ENCODE peak calls at places on chromosomes 1 and 21, in four cellular contexts. One of them, this sample, is unnamed.

GRCh38 chr1:229431270-229432115 is 2.4 kb downstream of the ACTA1 start:
- DNase-seq in neuronal stem cell: no peak
- DNase-seq in H1: no peak
- DNase-seq in H9: no peak
- DNase-seq in this sample: no peak

GRCh38 chr1:185480545-185480944 is 163.5 kb upstream of the IVNS1ABP start:
- DNase-seq in neuronal stem cell: no peak
- DNase-seq in H1: no peak
- DNase-seq in H9: no peak
- DNase-seq in this sample: peak

GRCh38 chr1:61141288-61142044 is 59.1 kb downstream of the NFIA start:
- DNase-seq in neuronal stem cell: no peak
- DNase-seq in H1: no peak
- DNase-seq in H9: no peak
- DNase-seq in this sample: peak

GRCh38 chr1:235997916-235998315 is 67.0 kb downstream of the NID1 start:
- DNase-seq in neuronal stem cell: no peak
- DNase-seq in H1: no peak
- DNase-seq in H9: no peak
- DNase-seq in this sample: no peak

GRCh38 chr1:229947968-229948367 is 119.1 kb upstream of the GALNT2 start:
- DNase-seq in neuronal stem cell: no peak
- DNase-seq in H1: no peak
- DNase-seq in H9: no peak
- DNase-seq in this sample: no peak

GRCh38 chr1:220198186-220199005 is 73.9 kb downstream of the RAB3GAP2 start:
- DNase-seq in neuronal stem cell: no peak
- DNase-seq in H1: no peak
- DNase-seq in H9: no peak
- DNase-seq in this sample: no peak

GRCh38 chr1:71804140-71804539 is 478.2 kb downstream of the NEGR1 start:
- DNase-seq in neuronal stem cell: no peak
- DNase-seq in H1: no peak
- DNase-seq in H9: no peak
- DNase-seq in this sample: no peak

GRCh38 chr1:201538618-201539551 is at the start of gene NAV1:
- DNase-seq in neuronal stem cell: peak
- DNase-seq in H1: no peak
- DNase-seq in H9: peak
- DNase-seq in this sample: peak

GRCh38 chr1:11736746-11737639 is 1.1 kb downstream of the AGTRAP start:
- DNase-seq in neuronal stem cell: no peak
- DNase-seq in H1: no peak
- DNase-seq in H9: peak
- DNase-seq in this sample: peak
- H2AFZ ChIP-seq in neuronal stem cell: peak
- H2AFZ ChIP-seq in H1: no peak
- H2AFZ ChIP-seq in H9: no peak
- H2AFZ ChIP-seq in this sample: no peak

GRCh38 chr1:54345116-54345515 is 61.1 kb downstream of the SSBP3 start:
- DNase-seq in neuronal stem cell: no peak
- DNase-seq in H1: no peak
- DNase-seq in H9: no peak
- DNase-seq in this sample: no peak
- H2BK15ac ChIP-seq in neuronal stem cell: no peak
- H2BK15ac ChIP-seq in H1: no peak
- H2BK15ac ChIP-seq in H9: no peak
- H2BK15ac ChIP-seq in this sample: no peak

GRCh38 chr21:45290948-45291612 is 3.4 kb upstream of the POFUT2 start:
- DNase-seq in neuronal stem cell: no peak
- DNase-seq in H1: no peak
- DNase-seq in H9: no peak
- DNase-seq in this sample: peak

GRCh38 chr21:45288441-45288841 is 746 bp upstream of the POFUT2 start:
- DNase-seq in neuronal stem cell: no peak
- DNase-seq in H1: no peak
- DNase-seq in H9: peak
- DNase-seq in this sample: no peak

GRCh38 chr21:45289655-45290515 is 2.2 kb upstream of the POFUT2 start:
- DNase-seq in neuronal stem cell: no peak
- DNase-seq in H1: no peak
- DNase-seq in H9: peak
- DNase-seq in this sample: peak

GRCh38 chr21:45287438-45288391 is at the start of gene POFUT2:
- DNase-seq in neuronal stem cell: peak
- DNase-seq in H1: peak
- DNase-seq in H9: peak
- DNase-seq in this sample: peak

GRCh38 chr21:45289134-45289533 is 1.4 kb upstream of the POFUT2 start:
- DNase-seq in neuronal stem cell: no peak
- DNase-seq in H1: no peak
- DNase-seq in H9: no peak
- DNase-seq in this sample: no peak
- H2BK12ac ChIP-seq in neuronal stem cell: no peak
- H2BK12ac ChIP-seq in H1: no peak
- H2BK12ac ChIP-seq in H9: no peak
- H2BK12ac ChIP-seq in this sample: no peak

DNA sequence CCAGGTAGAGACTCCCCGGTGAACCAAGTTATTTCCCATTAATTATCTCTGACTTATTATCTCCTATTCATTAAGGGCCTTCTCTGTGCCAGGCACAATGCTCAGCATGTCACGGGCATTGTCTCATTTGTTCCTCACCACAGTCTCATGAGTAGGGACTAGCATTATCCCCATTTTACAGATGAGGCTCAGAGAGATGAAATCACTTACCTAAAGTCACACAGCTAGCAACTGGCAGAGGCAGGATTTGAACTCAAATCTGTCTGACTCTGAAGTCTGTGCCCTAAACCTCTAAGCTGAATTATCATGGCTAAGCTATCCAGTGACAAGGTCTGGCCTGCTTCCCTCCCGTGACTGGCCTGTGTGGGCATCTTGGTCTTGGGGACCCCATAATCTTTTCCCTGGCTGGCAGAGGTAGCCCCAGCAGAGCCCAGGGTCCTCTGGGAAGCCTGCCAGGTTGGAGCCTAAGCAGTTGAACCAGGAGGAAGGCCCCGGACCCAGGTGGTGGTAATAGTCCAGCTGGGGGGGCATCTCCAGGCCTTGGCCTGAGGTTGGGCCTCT is 4.5 kb downstream of the MAP7D1 start:
- DNase-seq in neuronal stem cell: no peak
- DNase-seq in H1: no peak
- DNase-seq in H9: no peak
- DNase-seq in this sample: no peak
- H2AFZ ChIP-seq in neuronal stem cell: no peak
- H2AFZ ChIP-seq in H1: no peak
- H2AFZ ChIP-seq in H9: no peak
- H2AFZ ChIP-seq in this sample: no peak

GRCh38 chr1:92924501-92924900 is 36.8 kb downstream of the DIPK1A start:
- DNase-seq in neuronal stem cell: no peak
- DNase-seq in H1: no peak
- DNase-seq in H9: no peak
- DNase-seq in this sample: peak
- H2BK15ac ChIP-seq in neuronal stem cell: no peak
- H2BK15ac ChIP-seq in H1: no peak
- H2BK15ac ChIP-seq in H9: no peak
- H2BK15ac ChIP-seq in this sample: no peak

GRCh38 chr21:46228345-46229051 is at the start of gene LSS:
- DNase-seq in neuronal stem cell: peak
- DNase-seq in H1: peak
- DNase-seq in H9: peak
- DNase-seq in this sample: peak
- H2BK12ac ChIP-seq in neuronal stem cell: peak
- H2BK12ac ChIP-seq in H1: peak
- H2BK12ac ChIP-seq in H9: no peak
- H2BK12ac ChIP-seq in this sample: peak

DNA sequence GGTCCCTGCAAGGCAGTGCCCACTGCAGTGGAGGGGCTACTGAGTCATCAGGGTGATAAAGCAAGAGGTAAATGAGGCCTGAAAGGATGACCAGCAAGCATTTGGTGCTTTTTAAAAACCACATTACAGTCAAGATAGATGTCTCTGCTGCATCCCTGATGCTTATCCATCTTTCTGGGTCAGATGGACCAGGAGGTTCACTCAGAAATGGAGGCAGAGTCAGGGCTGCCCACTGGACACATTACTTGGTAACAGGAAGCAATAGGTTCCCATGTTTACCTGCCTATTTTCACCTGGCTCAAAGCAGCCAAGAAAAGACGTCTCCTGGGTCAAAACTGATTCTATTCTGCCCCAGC is 3.6 kb downstream of the SPATA46 start:
- DNase-seq in neuronal stem cell: no peak
- DNase-seq in H1: no peak
- DNase-seq in H9: no peak
- DNase-seq in this sample: no peak
- H2AFZ ChIP-seq in neuronal stem cell: no peak
- H2AFZ ChIP-seq in H1: no peak
- H2AFZ ChIP-seq in H9: no peak
- H2AFZ ChIP-seq in this sample: no peak

GRCh38 chr1:240562779-240563178 is 49.2 kb downstream of the GREM2 start:
- DNase-seq in neuronal stem cell: no peak
- DNase-seq in H1: no peak
- DNase-seq in H9: no peak
- DNase-seq in this sample: no peak

GRCh38 chr1:240567066-240567465 is 44.9 kb downstream of the GREM2 start:
- DNase-seq in neuronal stem cell: no peak
- DNase-seq in H1: no peak
- DNase-seq in H9: no peak
- DNase-seq in this sample: no peak

GRCh38 chr1:240559781-240560180 is 52.2 kb downstream of the GREM2 start:
- DNase-seq in neuronal stem cell: no peak
- DNase-seq in H1: no peak
- DNase-seq in H9: no peak
- DNase-seq in this sample: no peak

DNA sequence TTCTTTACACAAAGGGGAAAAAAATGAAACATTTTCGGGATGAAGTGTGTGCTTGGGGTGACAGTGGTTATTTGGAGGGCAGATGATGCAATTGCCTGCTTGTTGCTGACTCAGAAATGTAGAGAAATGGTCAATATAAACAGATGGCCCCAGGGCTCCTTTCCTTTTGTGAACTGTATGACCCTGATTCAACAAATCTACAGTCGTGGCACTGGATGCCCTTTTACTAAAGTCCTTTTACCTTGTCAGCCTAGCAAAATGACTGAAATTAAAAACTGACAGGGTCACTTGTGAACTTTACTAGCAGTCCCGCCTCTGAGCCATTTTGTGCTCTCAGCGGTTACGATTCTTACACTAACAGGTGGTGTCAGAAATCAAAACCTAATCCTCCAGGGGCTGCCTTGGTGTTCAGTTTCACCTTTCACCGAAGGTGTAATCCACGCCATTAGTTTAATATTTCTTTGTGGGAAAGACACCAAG is 49.8 kb downstream of the GREM2 start:
- DNase-seq in neuronal stem cell: no peak
- DNase-seq in H1: no peak
- DNase-seq in H9: no peak
- DNase-seq in this sample: peak
- H2BK15ac ChIP-seq in neuronal stem cell: no peak
- H2BK15ac ChIP-seq in H1: no peak
- H2BK15ac ChIP-seq in H9: no peak
- H2BK15ac ChIP-seq in this sample: no peak

DNA sequence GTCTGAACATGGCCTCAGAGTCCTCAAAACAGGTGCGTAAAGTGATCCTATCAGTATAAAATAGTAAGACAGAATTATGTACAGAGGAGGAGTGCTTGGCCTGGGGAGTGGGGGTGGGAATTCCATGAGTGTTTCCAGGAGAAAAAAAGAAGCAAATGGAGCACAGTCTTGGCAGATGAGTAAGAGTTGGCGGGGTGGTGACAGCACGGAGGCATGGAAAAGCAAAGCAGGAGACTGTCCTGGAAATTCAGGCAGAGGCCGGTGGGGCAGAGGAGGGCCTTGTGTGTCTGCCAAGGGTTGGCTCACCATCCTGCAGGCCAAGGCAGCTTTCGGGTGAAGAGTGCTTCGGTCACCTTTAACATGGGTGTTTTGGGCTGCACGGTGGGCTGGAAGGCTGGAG is 63.4 kb downstream of the OPTC start:
- DNase-seq in neuronal stem cell: no peak
- DNase-seq in H1: no peak
- DNase-seq in H9: no peak
- DNase-seq in this sample: peak
- H2BK12ac ChIP-seq in neuronal stem cell: no peak
- H2BK12ac ChIP-seq in H1: peak
- H2BK12ac ChIP-seq in H9: no peak
- H2BK12ac ChIP-seq in this sample: peak

DNA sequence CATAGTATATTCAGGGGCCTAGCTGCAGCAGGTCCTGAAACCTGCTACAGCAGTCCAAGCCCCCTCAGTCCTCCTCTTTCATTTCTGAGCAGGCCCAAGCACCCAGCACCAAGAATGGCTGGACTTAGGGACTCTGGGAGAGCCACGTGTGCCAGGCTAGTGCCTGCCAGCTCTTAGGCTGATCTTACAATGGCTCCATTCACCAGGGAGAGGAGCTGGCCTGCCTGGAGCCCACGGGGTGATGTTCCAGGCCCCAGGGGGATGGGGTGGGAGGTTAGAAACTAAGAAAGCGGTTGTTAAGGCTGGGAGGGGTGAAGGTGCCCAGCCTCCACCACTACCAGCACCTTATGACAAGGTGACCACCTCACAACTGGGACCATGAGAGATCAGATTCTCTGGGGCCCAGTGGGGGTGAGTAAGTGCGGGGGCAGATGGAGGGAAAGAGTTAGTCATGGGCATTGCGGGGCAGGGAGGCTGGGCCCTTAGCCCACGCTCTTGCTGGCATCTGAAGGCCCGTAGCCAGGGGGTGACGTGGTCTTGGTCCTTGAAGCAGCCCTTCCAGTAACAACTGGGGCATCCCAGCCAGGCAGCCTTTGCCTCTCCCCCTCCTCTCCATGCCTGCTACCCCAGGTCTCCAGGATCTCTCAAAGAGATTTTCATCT is 30.3 kb upstream of the CLIC4 start:
- DNase-seq in neuronal stem cell: no peak
- DNase-seq in H1: no peak
- DNase-seq in H9: no peak
- DNase-seq in this sample: no peak
- H2AFZ ChIP-seq in neuronal stem cell: no peak
- H2AFZ ChIP-seq in H1: no peak
- H2AFZ ChIP-seq in H9: no peak
- H2AFZ ChIP-seq in this sample: no peak